ENCODE peak calls at places on chromosomes 1 and 21, in six cellular contexts. U is suprapubic skin, T is stomach, G is breast epithelium, S is HCT116, K is sigmoid colon. J is an unnamed sample.

GRCh38 chr1:192986110-192986747 is 72.9 kb downstream of the UCHL5 start:
- DNase-seq in U (no peak), T (no peak), G (no peak), S (no peak), K (no peak), J (no peak)

GRCh38 chr1:152745289-152745704 is 12.5 kb upstream of the KPRP start:
- DNase-seq in U (no peak), T (no peak), G (no peak), S (peak), K (no peak), J (no peak)

GRCh38 chr1:170929412-170929834 is 5.9 kb upstream of the MROH9 start:
- DNase-seq in U (no peak), T (no peak), G (no peak), S (no peak), K (no peak), J (no peak)

GRCh38 chr1:71033136-71033535 is 14.5 kb downstream of the PTGER3 start:
- DNase-seq in U (no peak), T (no peak), G (no peak), S (no peak), K (no peak), J (no peak)

GRCh38 chr1:239368436-239369109 is 17.8 kb upstream of the CHRM3 start:
- DNase-seq in U (no peak), T (no peak), G (no peak), S (no peak), K (no peak), J (no peak)

GRCh38 chr1:181398544-181398943 is 84.8 kb upstream of the CACNA1E start:
- DNase-seq in U (no peak), T (no peak), G (no peak), S (no peak), K (no peak), J (no peak)

GRCh38 chr1:39576016-39576657 is 453 bp downstream of the PABPC4 start:
- DNase-seq in U (no peak), T (peak), G (no peak), S (no peak), K (no peak), J (peak)

GRCh38 chr1:222299524-222299923 is 248.4 kb downstream of the HHIPL2 start:
- DNase-seq in U (no peak), T (no peak), G (no peak), S (no peak), K (no peak), J (no peak)

GRCh38 chr21:25639922-25640670 is 1.0 kb downstream of the JAM2 start:
- DNase-seq in U (peak), T (no peak), G (no peak), S (no peak), K (peak), J (peak)

DNA sequence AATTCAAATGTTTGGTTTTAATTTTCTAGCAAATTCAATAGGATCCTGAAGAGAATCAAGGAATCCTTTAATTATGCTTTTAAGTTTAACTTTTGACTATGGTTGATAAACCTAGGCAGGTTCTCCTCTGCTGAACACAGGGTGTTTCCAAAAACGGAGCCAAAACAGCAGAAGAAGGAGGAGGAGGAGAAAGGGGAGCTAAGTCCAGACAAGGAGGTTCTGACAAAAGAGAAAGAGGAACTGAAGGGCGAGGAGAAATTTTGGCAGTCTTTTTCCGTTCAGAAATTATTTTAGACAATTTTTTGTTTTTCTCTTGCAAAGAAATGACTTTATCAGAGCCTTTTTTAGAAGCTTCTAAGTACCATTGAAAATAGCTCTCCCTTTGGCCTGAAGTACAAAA is 33.2 kb upstream of the FNBP1L start:
- DNase-seq in U (no peak), T (no peak), G (no peak), S (no peak), K (no peak), J (no peak)
- H3K27ac ChIP-seq in U (no peak), T (no peak), G (peak), S (no peak), K (no peak), J (no peak)

GRCh38 chr1:201636581-201636980 is 97.7 kb downstream of the NAV1 start:
- DNase-seq in U (no peak), T (no peak), G (no peak), S (no peak), K (no peak), J (no peak)
- TF ChIP-seq POLR2AphosphoS5 in U (no peak), T (no peak), G (no peak), S (no peak), K (no peak), J (no peak)

GRCh38 chr1:159675046-159675445 is 39.3 kb downstream of the CRP start:
- DNase-seq in U (no peak), T (no peak), G (no peak), S (no peak), K (no peak), J (no peak)

DNA sequence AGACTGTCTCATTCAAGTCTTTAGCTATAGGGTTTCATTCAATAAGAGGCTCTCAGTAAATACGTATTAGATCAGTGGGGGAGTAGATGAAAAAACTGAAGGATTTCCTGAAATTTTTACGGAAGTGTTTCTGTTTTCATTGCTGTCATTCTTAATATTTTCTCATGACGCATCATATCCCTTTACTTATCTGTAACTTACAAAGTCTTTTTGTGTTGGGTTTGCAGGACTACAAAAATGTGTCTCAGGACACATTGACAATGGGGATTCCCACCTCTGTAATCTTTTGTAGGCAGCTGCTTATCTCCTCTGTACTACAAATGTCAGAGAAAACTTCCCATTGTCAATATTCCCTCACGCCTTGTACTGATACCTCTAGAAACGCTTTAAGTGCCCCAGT is 35.5 kb downstream of the CRP start:
- DNase-seq in U (no peak), T (no peak), G (no peak), S (no peak), K (no peak), J (no peak)
- H3K27ac ChIP-seq in U (no peak), T (no peak), G (no peak), S (no peak), K (no peak), J (no peak)

GRCh38 chr1:6508876-6509602 is 17.6 kb upstream of the PLEKHG5 start:
- DNase-seq in U (no peak), T (no peak), G (no peak), S (no peak), K (no peak), J (no peak)
- TF ChIP-seq POLR2AphosphoS5 in U (no peak), T (no peak), G (no peak), S (no peak), K (no peak), J (peak)

J was measured in spleen.